ENCODE peak calls at places on chromosome 9, in nine cellular contexts. U, X, Y, H, M, O, B, D and I are unnamed samples.

GRCh38 chr9:137028281-137029057 is 432 bp upstream of the ABCA2 start:
- DNase-seq in U (peak; percentile 69), X (peak; percentile 85), Y (peak; percentile 76), H (peak; percentile 84), M (peak; percentile 83), O (peak; percentile 62), B (peak; percentile 75), D (no peak), I (peak; percentile 64)

GRCh38 chr9:134635431-134636141 is 6.0 kb upstream of the COL5A1 start:
- DNase-seq in U (no peak), X (peak; percentile 43), Y (peak; percentile 11), H (no peak), M (no peak), O (no peak), B (no peak), D (no peak), I (no peak)

GRCh38 chr9:28134577-28134976 is 561.3 kb upstream of the C9orf72 start:
- DNase-seq in U (no peak), X (no peak), Y (no peak), H (no peak), M (no peak), O (no peak), B (no peak), D (no peak), I (no peak)

GRCh38 chr9:123481209-123481865 is 125.3 kb downstream of the CRB2 start:
- DNase-seq in U (no peak), X (no peak), Y (no peak), H (no peak), M (no peak), O (no peak), B (no peak), D (no peak), I (peak; percentile 62)

GRCh38 chr9:130327070-130327780 is 61.7 kb downstream of the HMCN2 start:
- DNase-seq in U (no peak), X (peak; percentile 57), Y (peak; percentile 65), H (no peak), M (no peak), O (no peak), B (no peak), D (no peak), I (no peak)

GRCh38 chr9:131697097-131697496 is 42.8 kb downstream of the RAPGEF1 start:
- DNase-seq in U (no peak), X (peak; percentile 23), Y (no peak), H (no peak), M (no peak), O (no peak), B (no peak), D (peak; percentile 93), I (no peak)

GRCh38 chr9:132350861-132351315 is 3.9 kb downstream of the SETX start:
- DNase-seq in U (no peak), X (no peak), Y (no peak), H (no peak), M (peak; percentile 67), O (no peak), B (no peak), D (no peak), I (peak; percentile 63)

GRCh38 chr9:107137495-107138202 is 145.4 kb upstream of the RAD23B start:
- DNase-seq in U (peak; percentile 55), X (no peak), Y (no peak), H (no peak), M (peak; percentile 46), O (no peak), B (no peak), D (no peak), I (peak; percentile 44)

GRCh38 chr9:95991326-95991725 is 115.8 kb downstream of the ERCC6L2 start:
- DNase-seq in U (no peak), X (no peak), Y (no peak), H (no peak), M (no peak), O (no peak), B (no peak), D (no peak), I (no peak)

GRCh38 chr9:116700882-116701836 is 14.1 kb downstream of the TRIM32 start:
- DNase-seq in U (no peak), X (no peak), Y (no peak), H (no peak), M (no peak), O (no peak), B (no peak), D (no peak), I (no peak)

GRCh38 chr9:2486988-2487387 is 134.6 kb upstream of the VLDLR start:
- DNase-seq in U (no peak), X (no peak), Y (no peak), H (no peak), M (no peak), O (no peak), B (no peak), D (no peak), I (no peak)

GRCh38 chr9:87682618-87683017 is 43.3 kb upstream of the CTSL start:
- DNase-seq in U (no peak), X (no peak), Y (peak; percentile 50), H (no peak), M (no peak), O (no peak), B (no peak), D (no peak), I (no peak)

GRCh38 chr9:127263664-127264063 is 910 bp upstream of the GARNL3 start:
- DNase-seq in U (no peak), X (no peak), Y (no peak), H (no peak), M (no peak), O (no peak), B (no peak), D (no peak), I (no peak)

GRCh38 chr9:133119039-133119438 is 2.0 kb downstream of the RALGDS start:
- DNase-seq in U (no peak), X (no peak), Y (no peak), H (no peak), M (no peak), O (no peak), B (no peak), D (peak; percentile 72), I (no peak)

GRCh38 chr9:88950341-88951141 is 40.7 kb upstream of the S1PR3 start:
- DNase-seq in U (no peak), X (no peak), Y (no peak), H (no peak), M (no peak), O (no peak), B (no peak), D (no peak), I (no peak)

GRCh38 chr9:135939351-135940265 is 21.6 kb downstream of the UBAC1 start:
- DNase-seq in U (no peak), X (no peak), Y (no peak), H (peak; percentile 88), M (no peak), O (peak; percentile 20), B (no peak), D (no peak), I (no peak)

GRCh38 chr9:98087420-98088354 is 31.2 kb downstream of the NANS start:
- DNase-seq in U (no peak), X (peak; percentile 51), Y (peak; percentile 77), H (peak; percentile 65), M (peak; percentile 53), O (peak; percentile 30), B (peak; percentile 32), D (peak; percentile 85), I (no peak)

GRCh38 chr9:98804083-98804482 is 3.4 kb upstream of the GALNT12 start:
- DNase-seq in U (no peak), X (no peak), Y (no peak), H (no peak), M (no peak), O (no peak), B (no peak), D (no peak), I (no peak)

GRCh38 chr9:135905380-135906282 is 1.7 kb downstream of the CAMSAP1 start:
- DNase-seq in U (peak; percentile 48), X (no peak), Y (no peak), H (peak; percentile 74), M (no peak), O (peak; percentile 31), B (no peak), D (no peak), I (peak; percentile 37)

GRCh38 chr9:137163101-137163661 is 6.7 kb downstream of the LRRC26 start:
- DNase-seq in U (peak; percentile 49), X (peak; percentile 37), Y (no peak), H (no peak), M (no peak), O (no peak), B (no peak), D (no peak), I (no peak)

GRCh38 chr9:110330484-110331115 is 7.1 kb downstream of the TXNDC8 start:
- DNase-seq in U (no peak), X (no peak), Y (no peak), H (no peak), M (no peak), O (no peak), B (no peak), D (no peak), I (no peak)

GRCh38 chr9:34971146-34971811 is 13.2 kb downstream of the PHF24 start:
- DNase-seq in U (no peak), X (no peak), Y (no peak), H (no peak), M (no peak), O (no peak), B (no peak), D (no peak), I (no peak)

GRCh38 chr9:112541690-112542089 is 55.1 kb downstream of the KIAA1958 start:
- DNase-seq in U (no peak), X (no peak), Y (no peak), H (no peak), M (no peak), O (no peak), B (no peak), D (no peak), I (no peak)

GRCh38 chr9:38061326-38061947 is 7.6 kb downstream of the SHB start:
- DNase-seq in U (no peak), X (no peak), Y (no peak), H (no peak), M (peak; percentile 64), O (no peak), B (no peak), D (peak; percentile 26), I (no peak)